ENCODE peak calls at places on chromosomes 7 and 10, in nine cellular contexts. One of them, this sample, is unnamed. For H3K36me3, the result is how much of the 10 kb centered on the place peaks cover.

GRCh38 chr10:92880233-92880861 is 32.0 kb downstream of the EXOC6 start:
- DNase-seq in BJ: peak
- DNase-seq in hepatocyte: peak
- DNase-seq in OCI-LY7: peak
- DNase-seq in upper lobe of left lung: no peak
- DNase-seq in HCT116: peak
- DNase-seq in IMR-90: peak
- DNase-seq in neural progenitor cell: peak
- DNase-seq in lower lobe of right lung: no peak
- DNase-seq in this sample: peak

GRCh38 chr10:28492556-28492955 is 40.4 kb upstream of the WAC start:
- DNase-seq in BJ: no peak
- DNase-seq in hepatocyte: no peak
- DNase-seq in OCI-LY7: no peak
- DNase-seq in upper lobe of left lung: no peak
- DNase-seq in HCT116: no peak
- DNase-seq in IMR-90: no peak
- DNase-seq in neural progenitor cell: no peak
- DNase-seq in lower lobe of right lung: no peak
- DNase-seq in this sample: no peak

GRCh38 chr7:81284576-81284975 is 365.7 kb upstream of the SEMA3C start:
- DNase-seq in BJ: no peak
- DNase-seq in hepatocyte: no peak
- DNase-seq in OCI-LY7: no peak
- DNase-seq in upper lobe of left lung: no peak
- DNase-seq in HCT116: peak
- DNase-seq in IMR-90: peak
- DNase-seq in neural progenitor cell: no peak
- DNase-seq in lower lobe of right lung: no peak
- DNase-seq in this sample: no peak

GRCh38 chr7:135879238-135879637 is 97.9 kb downstream of the MTPN start:
- DNase-seq in BJ: no peak
- DNase-seq in hepatocyte: no peak
- DNase-seq in OCI-LY7: no peak
- DNase-seq in upper lobe of left lung: no peak
- DNase-seq in HCT116: no peak
- DNase-seq in IMR-90: peak
- DNase-seq in neural progenitor cell: no peak
- DNase-seq in lower lobe of right lung: no peak
- DNase-seq in this sample: no peak

GRCh38 chr7:96953676-96954513 is 51.5 kb upstream of the DLX6 start:
- DNase-seq in BJ: peak
- DNase-seq in hepatocyte: no peak
- DNase-seq in OCI-LY7: no peak
- DNase-seq in upper lobe of left lung: no peak
- DNase-seq in HCT116: no peak
- DNase-seq in IMR-90: no peak
- DNase-seq in neural progenitor cell: no peak
- DNase-seq in lower lobe of right lung: no peak
- DNase-seq in this sample: no peak

GRCh38 chr10:76456190-76456589 is 1024.8 kb downstream of the LRMDA start:
- DNase-seq in BJ: no peak
- DNase-seq in hepatocyte: no peak
- DNase-seq in OCI-LY7: no peak
- DNase-seq in upper lobe of left lung: no peak
- DNase-seq in HCT116: no peak
- DNase-seq in IMR-90: no peak
- DNase-seq in neural progenitor cell: no peak
- DNase-seq in lower lobe of right lung: no peak
- DNase-seq in this sample: no peak

GRCh38 chr10:52950578-52950977 is 178.0 kb upstream of the MBL2 start:
- DNase-seq in BJ: no peak
- DNase-seq in hepatocyte: no peak
- DNase-seq in OCI-LY7: no peak
- DNase-seq in upper lobe of left lung: no peak
- DNase-seq in HCT116: no peak
- DNase-seq in IMR-90: no peak
- DNase-seq in neural progenitor cell: no peak
- DNase-seq in lower lobe of right lung: no peak
- DNase-seq in this sample: no peak

GRCh38 chr10:43942096-43942885 is 293.6 kb upstream of the ZNF32 start:
- DNase-seq in BJ: no peak
- DNase-seq in hepatocyte: no peak
- DNase-seq in OCI-LY7: no peak
- DNase-seq in upper lobe of left lung: no peak
- DNase-seq in HCT116: no peak
- DNase-seq in IMR-90: no peak
- DNase-seq in neural progenitor cell: no peak
- DNase-seq in lower lobe of right lung: no peak
- DNase-seq in this sample: no peak

GRCh38 chr10:129877773-129878371 is 86.2 kb downstream of the EBF3 start:
- DNase-seq in BJ: no peak
- DNase-seq in hepatocyte: no peak
- DNase-seq in OCI-LY7: peak
- DNase-seq in upper lobe of left lung: no peak
- DNase-seq in HCT116: no peak
- DNase-seq in IMR-90: no peak
- DNase-seq in neural progenitor cell: peak
- DNase-seq in lower lobe of right lung: no peak
- DNase-seq in this sample: no peak

GRCh38 chr10:102660891-102661613 is 16.8 kb downstream of the TRIM8 start:
- DNase-seq in BJ: peak
- DNase-seq in hepatocyte: peak
- DNase-seq in OCI-LY7: peak
- DNase-seq in upper lobe of left lung: peak
- DNase-seq in HCT116: no peak
- DNase-seq in IMR-90: peak
- DNase-seq in neural progenitor cell: peak
- DNase-seq in lower lobe of right lung: peak
- DNase-seq in this sample: no peak

GRCh38 chr10:110643670-110644597 is at the start of gene RBM20:
- DNase-seq in BJ: no peak
- DNase-seq in hepatocyte: peak
- DNase-seq in OCI-LY7: no peak
- DNase-seq in upper lobe of left lung: no peak
- DNase-seq in HCT116: no peak
- DNase-seq in IMR-90: no peak
- DNase-seq in neural progenitor cell: peak
- DNase-seq in lower lobe of right lung: no peak
- DNase-seq in this sample: no peak

GRCh38 chr10:66799474-66799873 is 126.4 kb upstream of the LRRTM3 start:
- DNase-seq in BJ: no peak
- DNase-seq in hepatocyte: no peak
- DNase-seq in OCI-LY7: no peak
- DNase-seq in upper lobe of left lung: no peak
- DNase-seq in HCT116: no peak
- DNase-seq in IMR-90: no peak
- DNase-seq in neural progenitor cell: no peak
- DNase-seq in lower lobe of right lung: no peak
- DNase-seq in this sample: no peak

GRCh38 chr10:59631237-59631636 is 78.4 kb downstream of the SLC16A9 start:
- DNase-seq in BJ: no peak
- DNase-seq in hepatocyte: no peak
- DNase-seq in OCI-LY7: no peak
- DNase-seq in upper lobe of left lung: no peak
- DNase-seq in HCT116: no peak
- DNase-seq in IMR-90: no peak
- DNase-seq in neural progenitor cell: no peak
- DNase-seq in lower lobe of right lung: no peak
- DNase-seq in this sample: no peak

GRCh38 chr7:132295198-132295597 is 281.1 kb downstream of the PLXNA4 start:
- DNase-seq in BJ: no peak
- DNase-seq in hepatocyte: no peak
- DNase-seq in OCI-LY7: no peak
- DNase-seq in upper lobe of left lung: no peak
- DNase-seq in HCT116: no peak
- DNase-seq in IMR-90: no peak
- DNase-seq in neural progenitor cell: no peak
- DNase-seq in lower lobe of right lung: no peak
- DNase-seq in this sample: no peak

GRCh38 chr10:15267496-15267895 is 99.0 kb upstream of the NMT2 start:
- DNase-seq in BJ: no peak
- DNase-seq in hepatocyte: no peak
- DNase-seq in OCI-LY7: no peak
- DNase-seq in upper lobe of left lung: no peak
- DNase-seq in HCT116: no peak
- DNase-seq in IMR-90: no peak
- DNase-seq in neural progenitor cell: no peak
- DNase-seq in lower lobe of right lung: no peak
- DNase-seq in this sample: no peak

GRCh38 chr10:63611078-63611477 is 89.9 kb downstream of the REEP3 start:
- DNase-seq in BJ: no peak
- DNase-seq in hepatocyte: no peak
- DNase-seq in OCI-LY7: no peak
- DNase-seq in upper lobe of left lung: no peak
- DNase-seq in HCT116: no peak
- DNase-seq in IMR-90: peak
- DNase-seq in neural progenitor cell: no peak
- DNase-seq in lower lobe of right lung: no peak
- DNase-seq in this sample: no peak

GRCh38 chr10:11406746-11407145 is 204.7 kb downstream of the USP6NL start:
- DNase-seq in BJ: no peak
- DNase-seq in hepatocyte: no peak
- DNase-seq in OCI-LY7: no peak
- DNase-seq in upper lobe of left lung: no peak
- DNase-seq in HCT116: no peak
- DNase-seq in IMR-90: no peak
- DNase-seq in neural progenitor cell: no peak
- DNase-seq in lower lobe of right lung: no peak
- DNase-seq in this sample: no peak

GRCh38 chr10:96448021-96448457 is 65.7 kb downstream of the TLL2 start:
- DNase-seq in BJ: no peak
- DNase-seq in hepatocyte: no peak
- DNase-seq in OCI-LY7: no peak
- DNase-seq in upper lobe of left lung: no peak
- DNase-seq in HCT116: no peak
- DNase-seq in IMR-90: no peak
- DNase-seq in neural progenitor cell: peak
- DNase-seq in lower lobe of right lung: no peak
- DNase-seq in this sample: no peak

GRCh38 chr10:50990568-50991495 is 83.5 kb upstream of the PRKG1 start:
- DNase-seq in BJ: peak
- DNase-seq in hepatocyte: peak
- DNase-seq in OCI-LY7: no peak
- DNase-seq in upper lobe of left lung: peak
- DNase-seq in HCT116: peak
- DNase-seq in IMR-90: peak
- DNase-seq in neural progenitor cell: peak
- DNase-seq in lower lobe of right lung: peak
- DNase-seq in this sample: peak

GRCh38 chr10:132989476-132990415 is 47.4 kb upstream of the CFAP46 start:
- DNase-seq in BJ: no peak
- DNase-seq in hepatocyte: no peak
- DNase-seq in OCI-LY7: no peak
- DNase-seq in upper lobe of left lung: no peak
- DNase-seq in HCT116: no peak
- DNase-seq in IMR-90: no peak
- DNase-seq in neural progenitor cell: no peak
- DNase-seq in lower lobe of right lung: peak
- DNase-seq in this sample: no peak

DNA sequence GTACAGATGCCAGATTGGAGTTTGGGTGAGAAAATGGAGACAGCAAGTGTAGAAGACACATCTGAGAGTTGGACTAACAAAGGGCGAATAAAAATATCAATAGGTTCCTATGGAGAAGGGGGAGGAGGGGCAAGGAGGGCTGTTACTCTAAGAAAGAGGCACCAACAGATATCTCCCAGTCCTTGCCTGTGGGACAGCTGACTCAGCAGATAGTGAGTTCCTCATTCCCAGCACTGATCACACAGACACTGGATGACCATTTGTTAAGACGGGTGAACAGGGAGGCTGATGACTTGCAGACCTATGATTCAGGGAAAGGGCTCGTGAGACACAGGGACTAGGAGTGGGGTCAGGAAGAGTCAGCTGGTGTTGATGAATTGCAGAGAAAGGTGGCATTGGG is 5.7 kb upstream of the PRR15 start:
- DNase-seq in BJ: no peak
- DNase-seq in hepatocyte: peak
- DNase-seq in OCI-LY7: no peak
- DNase-seq in upper lobe of left lung: peak
- DNase-seq in HCT116: no peak
- DNase-seq in IMR-90: no peak
- DNase-seq in neural progenitor cell: no peak
- DNase-seq in lower lobe of right lung: no peak
- DNase-seq in this sample: no peak
- H3K4me3 ChIP-seq in BJ: no peak
- H3K4me3 ChIP-seq in hepatocyte: no peak
- H3K4me3 ChIP-seq in OCI-LY7: no peak
- H3K4me3 ChIP-seq in upper lobe of left lung: no peak
- H3K4me3 ChIP-seq in HCT116: no peak
- H3K4me3 ChIP-seq in IMR-90: no peak
- H3K4me3 ChIP-seq in neural progenitor cell: no peak
- H3K4me3 ChIP-seq in lower lobe of right lung: no peak
- H3K4me3 ChIP-seq in this sample: no peak

GRCh38 chr10:127600479-127600878 is 51.4 kb downstream of the NPS start:
- DNase-seq in BJ: no peak
- DNase-seq in hepatocyte: no peak
- DNase-seq in OCI-LY7: no peak
- DNase-seq in upper lobe of left lung: no peak
- DNase-seq in HCT116: no peak
- DNase-seq in IMR-90: no peak
- DNase-seq in neural progenitor cell: peak
- DNase-seq in lower lobe of right lung: no peak
- DNase-seq in this sample: no peak
- H3K36me3 ChIP-seq in BJ: under half
- H3K36me3 ChIP-seq in hepatocyte: under half
- H3K36me3 ChIP-seq in OCI-LY7: under half
- H3K36me3 ChIP-seq in upper lobe of left lung: under half
- H3K36me3 ChIP-seq in HCT116: under half
- H3K36me3 ChIP-seq in IMR-90: under half
- H3K36me3 ChIP-seq in neural progenitor cell: under half
- H3K36me3 ChIP-seq in lower lobe of right lung: under half
- H3K36me3 ChIP-seq in this sample: under half

GRCh38 chr10:70456164-70456563 is 14.7 kb upstream of the NODAL start:
- DNase-seq in BJ: no peak
- DNase-seq in hepatocyte: no peak
- DNase-seq in OCI-LY7: no peak
- DNase-seq in upper lobe of left lung: no peak
- DNase-seq in HCT116: no peak
- DNase-seq in IMR-90: no peak
- DNase-seq in neural progenitor cell: no peak
- DNase-seq in lower lobe of right lung: no peak
- DNase-seq in this sample: no peak
- TF ChIP-seq CTCF in BJ: no peak
- TF ChIP-seq CTCF in hepatocyte: no peak
- TF ChIP-seq CTCF in OCI-LY7: no peak
- TF ChIP-seq CTCF in upper lobe of left lung: no peak
- TF ChIP-seq CTCF in HCT116: no peak
- TF ChIP-seq CTCF in IMR-90: no peak
- TF ChIP-seq CTCF in neural progenitor cell: no peak
- TF ChIP-seq CTCF in lower lobe of right lung: no peak
- TF ChIP-seq CTCF in this sample: no peak

DNA sequence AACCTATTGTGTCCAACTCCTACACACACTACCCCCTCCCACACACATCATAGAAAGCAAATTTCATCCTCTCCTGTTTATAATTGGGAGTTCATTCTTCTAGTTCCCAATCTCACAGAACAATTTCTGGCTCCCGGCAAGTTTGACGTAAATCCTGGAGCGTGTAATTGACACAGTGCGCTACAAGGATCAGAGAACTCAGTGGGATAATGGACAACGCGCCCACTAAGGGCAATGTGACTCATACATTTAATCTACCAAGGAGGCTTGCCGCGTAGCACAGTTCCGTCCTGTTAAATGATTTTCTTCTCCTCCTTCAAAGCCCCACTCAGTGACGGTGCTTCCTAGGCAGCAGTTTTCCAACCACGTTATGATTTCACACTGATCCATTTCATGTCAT is 277.6 kb downstream of the SFMBT2 start:
- DNase-seq in BJ: no peak
- DNase-seq in hepatocyte: no peak
- DNase-seq in OCI-LY7: no peak
- DNase-seq in upper lobe of left lung: no peak
- DNase-seq in HCT116: no peak
- DNase-seq in IMR-90: no peak
- DNase-seq in neural progenitor cell: no peak
- DNase-seq in lower lobe of right lung: no peak
- DNase-seq in this sample: no peak
- H3K4me3 ChIP-seq in BJ: no peak
- H3K4me3 ChIP-seq in hepatocyte: no peak
- H3K4me3 ChIP-seq in OCI-LY7: no peak
- H3K4me3 ChIP-seq in upper lobe of left lung: no peak
- H3K4me3 ChIP-seq in HCT116: no peak
- H3K4me3 ChIP-seq in IMR-90: no peak
- H3K4me3 ChIP-seq in neural progenitor cell: no peak
- H3K4me3 ChIP-seq in lower lobe of right lung: no peak
- H3K4me3 ChIP-seq in this sample: no peak